ENCODE peak calls at places on chromosomes 11 and 22, in eight cellular contexts. V is activated T-cell treated with anti-CD3 and anti-CD28 coated beads for 1 hour; D is left lung; B is colonic mucosa; G is activated CD4-positive, alpha-beta T cell treated with anti-CD3 and anti-CD28 coated beads for 36 hours; T is CD8-positive, alpha-beta memory T cell; P is HT-29; A is stimulated activated CD8-positive, alpha-beta memory T cell treated with anti-CD3 and anti-CD28 coated beads, Interleukin-7, amount 100 ng/mL, for 4 hours. R is an unnamed sample.

GRCh38 chr11:109859325-109859724 is 233.9 kb upstream of the ZC3H12C start:
- DNase-seq in V (no peak), D (no peak), B (no peak), G (no peak), T (no peak), P (no peak), A (no peak), R (no peak)

GRCh38 chr22:44260216-44261035 is 52.3 kb downstream of the SHISAL1 start:
- DNase-seq in V (no peak), D (no peak), B (no peak), G (no peak), T (no peak), P (no peak), A (no peak), R (no peak)

GRCh38 chr11:106030609-106031008 is 8.6 kb upstream of the MSANTD4 start:
- DNase-seq in V (no peak), D (no peak), B (no peak), G (no peak), T (no peak), P (no peak), A (no peak), R (no peak)

GRCh38 chr22:47154621-47155081 is 392.2 kb downstream of the TBC1D22A start:
- DNase-seq in V (no peak), D (no peak), B (no peak), G (no peak), T (no peak), P (no peak), A (no peak), R (no peak)

GRCh38 chr11:61967177-61967923 is at the start of gene FTH1:
- DNase-seq in V (peak; percentile 86), D (peak; percentile 93), B (peak; percentile 95), G (peak; percentile 93), T (peak; percentile 95), P (peak; percentile 96), A (peak; percentile 69), R (peak; percentile 86)

GRCh38 chr11:133845413-133845812 is at the start of gene SPATA19:
- DNase-seq in V (no peak), D (no peak), B (no peak), G (no peak), T (no peak), P (no peak), A (no peak), R (no peak)

GRCh38 chr11:45260047-45260446 is 26.1 kb downstream of the SYT13 start:
- DNase-seq in V (no peak), D (no peak), B (no peak), G (no peak), T (no peak), P (no peak), A (no peak), R (no peak)

GRCh38 chr11:16013649-16014275 is 342.6 kb downstream of the SOX6 start:
- DNase-seq in V (no peak), D (no peak), B (no peak), G (no peak), T (no peak), P (no peak), A (no peak), R (no peak)

GRCh38 chr11:134518616-134519389 is 106.8 kb upstream of the B3GAT1 start:
- DNase-seq in V (no peak), D (peak; percentile 19), B (no peak), G (no peak), T (peak; percentile 36), P (no peak), A (no peak), R (no peak)

GRCh38 chr11:86115542-86116385 is 46.9 kb upstream of the PICALM start:
- DNase-seq in V (no peak), D (no peak), B (no peak), G (no peak), T (no peak), P (no peak), A (no peak), R (no peak)

GRCh38 chr11:26974068-26974790 is 19.7 kb upstream of the FIBIN start:
- DNase-seq in V (no peak), D (no peak), B (no peak), G (no peak), T (no peak), P (no peak), A (no peak), R (no peak)

GRCh38 chr11:20669833-20670684 is 673 bp downstream of the NELL1 start:
- DNase-seq in V (no peak), D (no peak), B (no peak), G (no peak), T (no peak), P (no peak), A (no peak), R (no peak)

GRCh38 chr11:11989774-11990744 is 18.4 kb downstream of the DKK3 start:
- DNase-seq in V (no peak), D (no peak), B (no peak), G (no peak), T (no peak), P (no peak), A (no peak), R (no peak)

GRCh38 chr11:128380280-128380604 is 207.1 kb downstream of the ETS1 start:
- DNase-seq in V (no peak), D (no peak), B (no peak), G (no peak), T (no peak), P (no peak), A (no peak), R (no peak)

GRCh38 chr11:15852179-15852578 is 504.2 kb downstream of the SOX6 start:
- DNase-seq in V (no peak), D (no peak), B (no peak), G (no peak), T (no peak), P (peak; percentile 69), A (no peak), R (no peak)

GRCh38 chr22:37630839-37631435 is 8.5 kb upstream of the SH3BP1 start:
- DNase-seq in V (no peak), D (no peak), B (no peak), G (no peak), T (no peak), P (no peak), A (no peak), R (no peak)

GRCh38 chr22:23579870-23580585 is at the start of gene IGLL1:
- DNase-seq in V (no peak), D (no peak), B (no peak), G (no peak), T (no peak), P (no peak), A (no peak), R (no peak)

GRCh38 chr11:44507896-44508440 is 57.5 kb upstream of the CD82 start:
- DNase-seq in V (no peak), D (no peak), B (no peak), G (no peak), T (no peak), P (no peak), A (no peak), R (no peak)

GRCh38 chr11:128240546-128240945 is 346.8 kb downstream of the ETS1 start:
- DNase-seq in V (no peak), D (no peak), B (no peak), G (no peak), T (no peak), P (no peak), A (no peak), R (no peak)

GRCh38 chr11:18743365-18743764 is 17.4 kb upstream of the IGSF22 start:
- DNase-seq in V (no peak), D (no peak), B (no peak), G (no peak), T (no peak), P (no peak), A (no peak), R (no peak)

GRCh38 chr22:19043111-19044085 is 78.8 kb downstream of the DGCR2 start:
- DNase-seq in V (no peak), D (peak; percentile 24), B (no peak), G (no peak), T (no peak), P (no peak), A (no peak), R (no peak)

GRCh38 chr11:90476442-90477007 is 253.7 kb upstream of the CHORDC1 start:
- DNase-seq in V (no peak), D (no peak), B (no peak), G (peak; percentile 59), T (no peak), P (peak; percentile 66), A (no peak), R (no peak)

GRCh38 chr11:865512-866430 is 23.1 kb downstream of the TSPAN4 start:
- DNase-seq in V (no peak), D (no peak), B (no peak), G (no peak), T (no peak), P (no peak), A (no peak), R (no peak)

GRCh38 chr11:39435641-39436040 is 2023.8 kb downstream of the LRRC4C start:
- DNase-seq in V (no peak), D (no peak), B (no peak), G (no peak), T (no peak), P (no peak), A (no peak), R (no peak)

GRCh38 chr22:46688949-46689348 is 49.1 kb downstream of the CERK start:
- DNase-seq in V (no peak), D (no peak), B (peak; percentile 78), G (no peak), T (no peak), P (no peak), A (no peak), R (no peak)

GRCh38 chr11:81970886-81971285 is 762.8 kb downstream of the FAM181B start:
- DNase-seq in V (no peak), D (no peak), B (no peak), G (no peak), T (no peak), P (no peak), A (no peak), R (no peak)

GRCh38 chr11:95222817-95223216 is 8.2 kb downstream of the SESN3 start:
- DNase-seq in V (no peak), D (no peak), B (no peak), G (no peak), T (no peak), P (no peak), A (no peak), R (no peak)

R was measured in effector memory CD8-positive, alpha-beta T cell.